ENCODE peak calls at places on chromosomes 2 and 18, in four cellular contexts. One of them, this sample, is unnamed.

GRCh38 chr2:54572262-54572635 is 116.1 kb downstream of the SPTBN1 start:
- DNase-seq in IMR-90: peak; percentile 94
- DNase-seq in kidney epithelial cell: peak; percentile 81
- DNase-seq in K562: peak; percentile 77
- DNase-seq in this sample: peak; percentile 68

GRCh38 chr2:220756653-220757052 is 815.5 kb downstream of the EPHA4 start:
- DNase-seq in IMR-90: no peak
- DNase-seq in K562: no peak
- DNase-seq in kidney epithelial cell: no peak
- DNase-seq in this sample: no peak

GRCh38 chr18:2905802-2906521 is 59.2 kb downstream of the EMILIN2 start:
- DNase-seq in IMR-90: no peak
- DNase-seq in K562: no peak
- DNase-seq in kidney epithelial cell: no peak
- DNase-seq in this sample: peak; percentile 72

GRCh38 chr2:173397539-173397938 is 42.9 kb downstream of the CDCA7 start:
- DNase-seq in IMR-90: no peak
- DNase-seq in K562: no peak
- DNase-seq in kidney epithelial cell: no peak
- DNase-seq in this sample: no peak

GRCh38 chr2:53103661-53104060 is 663.9 kb upstream of the CHAC2 start:
- DNase-seq in IMR-90: no peak
- DNase-seq in kidney epithelial cell: no peak
- DNase-seq in K562: no peak
- DNase-seq in this sample: no peak

GRCh38 chr2:69185807-69186206 is 172.8 kb downstream of the ANTXR1 start:
- DNase-seq in IMR-90: peak; percentile 48
- DNase-seq in kidney epithelial cell: no peak
- DNase-seq in K562: no peak
- DNase-seq in this sample: no peak

GRCh38 chr2:64426191-64426952 is 27.6 kb upstream of the LGALSL start:
- DNase-seq in K562: no peak
- DNase-seq in IMR-90: peak; percentile 16
- DNase-seq in kidney epithelial cell: no peak
- DNase-seq in this sample: peak; percentile 56

GRCh38 chr18:46482831-46483230 is 174.2 kb downstream of the LOXHD1 start:
- DNase-seq in kidney epithelial cell: no peak
- DNase-seq in K562: no peak
- DNase-seq in IMR-90: no peak
- DNase-seq in this sample: no peak

GRCh38 chr2:77309725-77310124 is 212.5 kb downstream of the LRRTM4 start:
- DNase-seq in kidney epithelial cell: no peak
- DNase-seq in IMR-90: no peak
- DNase-seq in K562: no peak
- DNase-seq in this sample: no peak

GRCh38 chr2:145595296-145595695 is 1075.4 kb upstream of the ZEB2 start:
- DNase-seq in IMR-90: no peak
- DNase-seq in kidney epithelial cell: peak; percentile 18
- DNase-seq in K562: peak; percentile 11
- DNase-seq in this sample: peak; percentile 32

GRCh38 chr2:101309211-101309700 is 755 bp upstream of the RNF149 start:
- DNase-seq in IMR-90: no peak
- DNase-seq in kidney epithelial cell: no peak
- DNase-seq in K562: no peak
- DNase-seq in this sample: no peak

GRCh38 chr2:43387092-43388062 is 161.0 kb upstream of the ZFP36L2 start:
- DNase-seq in K562: no peak
- DNase-seq in kidney epithelial cell: no peak
- DNase-seq in IMR-90: peak; percentile 52
- DNase-seq in this sample: no peak

GRCh38 chr18:36188912-36189311 is 1.6 kb downstream of the MOCOS start:
- DNase-seq in IMR-90: no peak
- DNase-seq in K562: peak; percentile 31
- DNase-seq in kidney epithelial cell: no peak
- DNase-seq in this sample: no peak

GRCh38 chr18:3402962-3403585 is 46.9 kb upstream of the TGIF1 start:
- DNase-seq in K562: peak; percentile 40
- DNase-seq in kidney epithelial cell: no peak
- DNase-seq in IMR-90: peak; percentile 40
- DNase-seq in this sample: no peak

GRCh38 chr2:108778857-108779256 is 7.7 kb upstream of the CCDC138 start:
- DNase-seq in kidney epithelial cell: no peak
- DNase-seq in IMR-90: no peak
- DNase-seq in K562: no peak
- DNase-seq in this sample: no peak

GRCh38 chr2:227506456-227506855 is 34.5 kb downstream of the AGFG1 start:
- DNase-seq in IMR-90: no peak
- DNase-seq in K562: no peak
- DNase-seq in kidney epithelial cell: no peak
- DNase-seq in this sample: no peak

GRCh38 chr2:115483631-115484030 is 1041.2 kb downstream of the DPP10 start:
- DNase-seq in kidney epithelial cell: no peak
- DNase-seq in K562: no peak
- DNase-seq in IMR-90: no peak
- DNase-seq in this sample: no peak

GRCh38 chr2:232432598-232433184 is 23.3 kb upstream of the ALPI start:
- DNase-seq in K562: peak; percentile 20
- DNase-seq in kidney epithelial cell: no peak
- DNase-seq in IMR-90: no peak
- DNase-seq in this sample: no peak

GRCh38 chr2:215528555-215528954 is 92.7 kb upstream of the FN1 start:
- DNase-seq in IMR-90: peak; percentile 99
- DNase-seq in K562: no peak
- DNase-seq in kidney epithelial cell: peak; percentile 74
- DNase-seq in this sample: no peak

GRCh38 chr2:120509991-120510735 is 164.2 kb downstream of the INHBB start:
- DNase-seq in K562: no peak
- DNase-seq in kidney epithelial cell: no peak
- DNase-seq in IMR-90: no peak
- DNase-seq in this sample: no peak

GRCh38 chr18:77223653-77224052 is 26.0 kb upstream of the GALR1 start:
- DNase-seq in K562: no peak
- DNase-seq in IMR-90: peak; percentile 52
- DNase-seq in kidney epithelial cell: no peak
- DNase-seq in this sample: no peak

GRCh38 chr2:190789074-190790004 is 91.3 kb upstream of the GLS start:
- DNase-seq in kidney epithelial cell: peak; percentile 75
- DNase-seq in IMR-90: no peak
- DNase-seq in K562: no peak
- DNase-seq in this sample: no peak

GRCh38 chr2:216918088-216918680 is 58.3 kb upstream of the TNP1 start:
- DNase-seq in K562: no peak
- DNase-seq in kidney epithelial cell: peak; percentile 23
- DNase-seq in IMR-90: peak; percentile 90
- DNase-seq in this sample: no peak

GRCh38 chr2:219082332-219082958 is 21.7 kb upstream of the IHH start:
- DNase-seq in IMR-90: no peak
- DNase-seq in K562: no peak
- DNase-seq in kidney epithelial cell: no peak
- DNase-seq in this sample: peak; percentile 38

GRCh38 chr2:60552096-60552850 is 1.2 kb downstream of the BCL11A start:
- DNase-seq in kidney epithelial cell: no peak
- DNase-seq in K562: no peak
- DNase-seq in IMR-90: no peak
- DNase-seq in this sample: peak; percentile 22

GRCh38 chr2:65198737-65199136 is 28.9 kb upstream of the ACTR2 start:
- DNase-seq in K562: no peak
- DNase-seq in IMR-90: peak; percentile 35
- DNase-seq in kidney epithelial cell: no peak
- DNase-seq in this sample: no peak

GRCh38 chr2:162430323-162430722 is 86.4 kb downstream of the GCA start:
- DNase-seq in K562: no peak
- DNase-seq in IMR-90: no peak
- DNase-seq in kidney epithelial cell: no peak
- DNase-seq in this sample: peak; percentile 6

GRCh38 chr2:190634381-190634780 is 14.5 kb upstream of the NAB1 start:
- DNase-seq in IMR-90: peak; percentile 43
- DNase-seq in K562: no peak
- DNase-seq in kidney epithelial cell: no peak
- DNase-seq in this sample: no peak

GRCh38 chr2:3787768-3788167 is 84.4 kb downstream of the DCDC2C start:
- DNase-seq in IMR-90: no peak
- DNase-seq in kidney epithelial cell: no peak
- DNase-seq in K562: no peak
- DNase-seq in this sample: no peak

GRCh38 chr2:97706708-97707345 is 6.5 kb upstream of the ZAP70 start:
- DNase-seq in kidney epithelial cell: no peak
- DNase-seq in K562: no peak
- DNase-seq in IMR-90: no peak
- DNase-seq in this sample: no peak

GRCh38 chr2:199488772-199489400 is 31.1 kb upstream of the SATB2 start:
- DNase-seq in IMR-90: peak; percentile 59
- DNase-seq in kidney epithelial cell: no peak
- DNase-seq in K562: peak; percentile 76
- DNase-seq in this sample: peak; percentile 72

GRCh38 chr2:235765181-235765820 is 271.5 kb downstream of the AGAP1 start:
- DNase-seq in K562: peak; percentile 4
- DNase-seq in IMR-90: peak; percentile 73
- DNase-seq in kidney epithelial cell: peak; percentile 50
- DNase-seq in this sample: no peak

GRCh38 chr2:85892216-85892944 is 3.6 kb upstream of the ST3GAL5 start:
- DNase-seq in K562: no peak
- DNase-seq in kidney epithelial cell: no peak
- DNase-seq in IMR-90: no peak
- DNase-seq in this sample: no peak

GRCh38 chr2:85888020-85888744 is 608 bp downstream of the ST3GAL5 start:
- DNase-seq in kidney epithelial cell: no peak
- DNase-seq in K562: peak; percentile 17
- DNase-seq in IMR-90: no peak
- DNase-seq in this sample: peak; percentile 35

GRCh38 chr2:85889648-85890281 is 975 bp upstream of the ST3GAL5 start:
- DNase-seq in kidney epithelial cell: no peak
- DNase-seq in IMR-90: no peak
- DNase-seq in K562: no peak
- DNase-seq in this sample: no peak

GRCh38 chr2:85888745-85889647 is at the start of gene ST3GAL5:
- DNase-seq in IMR-90: peak; percentile 75
- DNase-seq in kidney epithelial cell: no peak
- DNase-seq in K562: peak; percentile 91
- DNase-seq in this sample: peak; percentile 90

DNA sequence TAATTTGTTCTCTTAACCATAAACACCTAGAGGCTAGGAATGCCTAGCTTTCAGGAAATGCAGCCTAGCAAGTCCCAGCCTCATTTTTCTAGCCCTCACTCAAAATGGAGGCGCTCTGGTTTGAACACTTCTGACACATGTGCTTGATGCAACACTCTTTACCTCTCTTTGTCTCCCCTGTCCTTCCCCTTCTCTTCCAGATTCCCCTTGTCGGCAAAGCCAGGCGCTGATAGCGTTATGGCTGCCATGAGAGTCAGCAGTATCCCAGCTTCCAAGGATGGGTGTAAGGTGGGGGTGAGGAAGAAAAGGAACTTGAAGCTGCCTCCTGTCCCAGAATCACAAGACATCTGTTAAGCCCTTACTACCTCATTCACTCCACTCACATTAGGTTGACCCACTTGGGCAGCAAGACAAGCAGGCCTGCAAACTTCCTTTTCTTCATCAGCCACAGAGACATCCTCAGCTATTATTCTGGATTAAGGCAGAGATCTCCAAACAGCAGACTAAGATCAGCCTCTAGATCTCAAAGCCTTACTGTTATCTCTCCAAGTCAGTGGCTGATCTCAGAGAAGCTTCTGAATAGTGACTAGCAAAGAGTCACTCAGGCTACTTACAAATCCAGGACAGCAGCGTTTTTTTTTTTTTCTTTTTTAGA is 1.9 kb upstream of the ST3GAL5 start:
- DNase-seq in kidney epithelial cell: no peak
- DNase-seq in IMR-90: no peak
- DNase-seq in K562: peak; percentile 53
- DNase-seq in this sample: no peak
- H3K4me3 ChIP-seq in kidney epithelial cell: no peak overlapping the region
- H3K4me3 ChIP-seq in IMR-90: no peak overlapping the region
- H3K4me3 ChIP-seq in K562: no peak overlapping the region
- H3K4me3 ChIP-seq in this sample: no peak overlapping the region

GRCh38 chr18:41906528-41907256 is 48.3 kb upstream of the PIK3C3 start:
- DNase-seq in K562: peak; percentile 51
- DNase-seq in IMR-90: peak; percentile 69
- DNase-seq in kidney epithelial cell: peak; percentile 7
- DNase-seq in this sample: peak; percentile 54
- TF ChIP-seq CTCF in K562: peak; percentile 81
- TF ChIP-seq CTCF in IMR-90: peak; percentile 63
- TF ChIP-seq CTCF in kidney epithelial cell: peak; percentile 51
- TF ChIP-seq CTCF in this sample: peak; percentile 52

DNA sequence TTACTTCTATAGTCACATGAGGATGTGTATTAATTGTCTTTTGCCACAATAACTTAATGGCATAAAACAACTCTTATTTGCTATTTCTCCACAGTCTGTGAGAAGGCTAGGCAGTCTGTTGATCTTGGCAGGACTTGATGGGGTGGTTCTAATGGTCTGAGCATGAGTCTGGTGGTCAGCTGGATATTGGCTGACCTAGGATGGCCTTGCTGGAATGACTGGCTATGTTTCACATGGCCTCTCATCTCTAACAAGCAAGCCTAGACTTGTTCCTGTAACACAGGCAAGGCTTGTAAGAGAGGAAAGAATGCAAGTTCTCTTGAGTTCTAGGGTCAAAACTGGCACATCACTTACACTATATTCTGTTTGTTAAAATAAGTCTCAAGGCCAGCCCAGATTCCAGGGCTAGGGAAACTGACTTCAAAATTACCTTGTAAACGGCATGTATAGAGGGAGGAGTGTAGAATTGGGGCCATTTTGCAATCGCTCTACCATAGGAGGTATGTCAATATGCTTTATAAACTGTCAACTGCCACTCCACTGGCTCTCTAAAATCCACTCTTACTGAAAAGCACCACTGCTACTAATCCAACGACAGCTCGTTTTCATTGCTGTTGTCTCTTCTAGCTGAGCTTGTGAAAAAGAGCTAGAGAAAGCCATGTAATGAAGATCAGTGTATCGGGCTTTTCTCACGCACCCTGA is 325.0 kb upstream of the PKDCC start:
- DNase-seq in K562: no peak
- DNase-seq in IMR-90: peak; percentile 52
- DNase-seq in kidney epithelial cell: peak; percentile 48
- DNase-seq in this sample: peak; percentile 48
- H3K4me3 ChIP-seq in K562: no peak overlapping the region
- H3K4me3 ChIP-seq in IMR-90: no peak overlapping the region
- H3K4me3 ChIP-seq in kidney epithelial cell: no peak overlapping the region
- H3K4me3 ChIP-seq in this sample: no peak overlapping the region

DNA sequence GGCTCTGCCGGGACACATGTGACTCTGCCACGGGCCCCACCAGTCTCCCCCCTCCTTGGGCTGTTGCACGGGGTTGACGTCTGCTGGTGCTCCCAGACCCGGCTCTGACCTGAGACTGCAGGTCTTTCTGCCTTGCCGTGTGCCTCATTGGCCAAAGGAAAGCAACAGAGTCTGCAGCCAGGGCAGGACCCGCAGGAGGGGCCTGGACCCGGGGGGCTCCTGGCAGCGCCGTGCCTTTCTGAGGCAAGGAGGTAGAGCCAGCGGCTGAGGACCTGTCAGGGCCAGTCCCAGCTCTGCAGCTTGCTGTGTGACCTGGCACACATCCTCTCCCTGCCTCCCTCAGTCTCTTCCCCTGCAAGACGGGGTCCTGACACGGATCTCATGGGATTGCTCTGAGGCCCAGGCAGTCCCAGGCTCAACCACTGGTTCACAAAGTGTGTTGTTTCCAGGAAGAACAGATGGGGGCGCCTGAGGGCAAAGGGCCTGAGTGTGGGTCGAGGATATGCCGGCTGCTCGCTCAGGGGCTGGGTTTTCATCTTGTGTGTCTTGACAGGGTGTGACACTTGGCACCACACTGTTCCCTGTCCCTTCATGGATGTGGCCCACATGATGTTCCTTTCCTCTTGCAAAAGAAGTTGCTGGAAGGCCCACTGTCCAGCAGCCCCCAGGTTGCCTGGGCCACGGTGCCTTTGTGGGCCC is 9.0 kb downstream of the CAPN10 start:
- DNase-seq in K562: peak; percentile 54
- DNase-seq in kidney epithelial cell: no peak
- DNase-seq in IMR-90: no peak
- DNase-seq in this sample: peak; percentile 9
- TF ChIP-seq CTCF in K562: peak; percentile 60
- TF ChIP-seq CTCF in kidney epithelial cell: peak; percentile 38
- TF ChIP-seq CTCF in IMR-90: peak; percentile 29
- TF ChIP-seq CTCF in this sample: peak; percentile 21